ENCODE peak calls at places on chromosomes 6 and 20, in eight cellular contexts. O is CD8-positive, alpha-beta T cell; P is heart left ventricle; D is A549; H is colonic mucosa; E is ovary; C is AG04450; N is testis. T is an unnamed sample.

GRCh38 chr6:53492860-53493634 is 51.9 kb downstream of the GCLC start:
- DNase-seq in N (no peak), E (no peak), H (no peak), O (no peak), D (peak), P (no peak), C (peak), T (peak)

GRCh38 chr6:70280462-70280861 is 22.4 kb downstream of the COL9A1 start:
- DNase-seq in E (no peak), D (no peak), H (no peak), N (no peak), P (no peak), C (no peak), O (no peak), T (no peak)

GRCh38 chr6:157859775-157860504 is 36.9 kb downstream of the SNX9 start:
- DNase-seq in N (no peak), E (no peak), D (no peak), H (no peak), O (no peak), P (no peak), C (no peak), T (no peak)

GRCh38 chr6:121482004-121482693 is 46.7 kb downstream of the GJA1 start:
- DNase-seq in E (no peak), C (peak), N (no peak), P (no peak), O (no peak), H (no peak), D (peak), T (no peak)

GRCh38 chr6:27178860-27179259 is 68.6 kb upstream of the PRSS16 start:
- DNase-seq in E (no peak), P (no peak), N (no peak), C (no peak), H (no peak), D (no peak), O (no peak), T (no peak)

GRCh38 chr6:97068211-97068610 is 143.7 kb downstream of the KLHL32 start:
- DNase-seq in O (no peak), N (no peak), P (no peak), E (no peak), D (peak), C (peak), H (no peak), T (no peak)

GRCh38 chr20:4324611-4325238 is 309.4 kb upstream of the RNF24 start:
- DNase-seq in O (no peak), P (no peak), D (no peak), E (no peak), H (no peak), C (no peak), N (no peak), T (no peak)

GRCh38 chr6:829646-830045 is 136.7 kb upstream of the EXOC2 start:
- DNase-seq in E (no peak), C (no peak), O (no peak), P (no peak), N (no peak), H (no peak), D (no peak), T (no peak)

GRCh38 chr6:147423111-147423510 is 85.4 kb upstream of the SAMD5 start:
- DNase-seq in H (no peak), C (no peak), N (no peak), D (no peak), P (no peak), O (no peak), E (no peak), T (no peak)

GRCh38 chr20:63714858-63715257 is 7.0 kb downstream of the ZGPAT start:
- DNase-seq in D (no peak), C (no peak), E (no peak), O (no peak), N (no peak), P (no peak), H (no peak), T (no peak)

GRCh38 chr20:768426-768978 is at the start of gene SLC52A3:
- DNase-seq in D (peak), H (peak), P (peak), O (no peak), E (no peak), C (no peak), N (peak), T (no peak)

GRCh38 chr6:140256213-140256612 is 881.8 kb upstream of the CITED2 start:
- DNase-seq in C (no peak), E (no peak), P (no peak), N (no peak), D (no peak), O (no peak), H (no peak), T (no peak)

GRCh38 chr20:49398401-49399144 is 83.9 kb downstream of the KCNB1 start:
- DNase-seq in P (no peak), H (no peak), O (no peak), E (no peak), C (no peak), D (peak), N (no peak), T (no peak)
- H3K27ac ChIP-seq in P (peak), H (no peak), O (no peak), E (no peak), C (no peak), D (no peak), N (no peak), T (no peak)

GRCh38 chr6:143431226-143431625 is 19.3 kb downstream of the ADAT2 start:
- DNase-seq in O (no peak), H (no peak), N (no peak), D (no peak), C (no peak), E (no peak), P (no peak), T (no peak)
- H3K27ac ChIP-seq in O (no peak), H (no peak), N (no peak), D (no peak), C (no peak), E (no peak), P (no peak), T (no peak)

GRCh38 chr6:90610291-90610670 is 23.4 kb upstream of the MAP3K7 start:
- DNase-seq in E (peak), O (no peak), C (no peak), N (peak), P (no peak), D (no peak), H (no peak), T (no peak)
- H3K27ac ChIP-seq in E (peak), O (no peak), C (no peak), N (peak), P (peak), D (no peak), H (no peak), T (no peak)

GRCh38 chr20:11130554-11131166 is 456.9 kb upstream of the JAG1 start:
- DNase-seq in O (no peak), H (no peak), E (no peak), C (no peak), D (no peak), N (no peak), P (no peak), T (no peak)
- H3K27ac ChIP-seq in O (no peak), H (no peak), E (no peak), C (no peak), D (no peak), N (no peak), P (no peak), T (no peak)

GRCh38 chr6:78599526-78599925 is 267.8 kb upstream of the IRAK1BP1 start:
- DNase-seq in N (no peak), P (no peak), H (no peak), E (no peak), D (no peak), C (no peak), O (no peak), T (no peak)
- H3K27ac ChIP-seq in N (no peak), P (no peak), H (no peak), E (no peak), D (peak), C (no peak), O (no peak), T (no peak)

DNA sequence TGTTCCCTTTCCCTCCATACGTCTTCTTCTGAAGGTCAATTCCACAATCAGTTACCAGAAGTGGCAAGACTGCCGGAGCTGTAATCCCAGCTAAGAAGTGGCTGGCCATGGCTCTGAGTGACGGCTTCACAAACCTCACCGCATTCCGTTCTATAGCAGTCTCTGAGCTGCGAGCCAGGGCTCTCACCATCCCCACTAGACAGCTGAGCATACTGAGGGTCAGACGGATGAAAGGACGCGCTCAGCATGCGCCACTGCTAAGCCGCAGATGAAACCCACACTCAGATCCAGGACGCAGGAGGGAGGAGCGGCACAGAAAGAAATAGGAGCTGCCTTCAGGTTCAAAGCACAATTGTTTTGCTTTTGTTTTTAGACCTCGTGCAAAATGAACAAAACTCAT is 97.9 kb downstream of the ANKRD60 start:
- DNase-seq in N (no peak), O (no peak), E (no peak), D (no peak), H (no peak), P (no peak), C (no peak), T (no peak)
- H3K27ac ChIP-seq in N (no peak), O (no peak), E (peak), D (no peak), H (no peak), P (no peak), C (no peak), T (no peak)

GRCh38 chr6:80439721-80440488 is 333.4 kb downstream of the BCKDHB start:
- DNase-seq in N (no peak), P (no peak), H (no peak), O (no peak), D (no peak), C (no peak), E (no peak), T (no peak)
- H3K27ac ChIP-seq in N (no peak), P (no peak), H (peak), O (no peak), D (no peak), C (no peak), E (no peak), T (no peak)

GRCh38 chr6:75206338-75207210 is 721 bp upstream of the COL12A1 start:
- DNase-seq in P (peak), H (no peak), D (no peak), C (no peak), E (peak), N (no peak), O (no peak), T (no peak)
- H3K27ac ChIP-seq in P (peak), H (peak), D (peak), C (peak), E (peak), N (no peak), O (no peak), T (no peak)

DNA sequence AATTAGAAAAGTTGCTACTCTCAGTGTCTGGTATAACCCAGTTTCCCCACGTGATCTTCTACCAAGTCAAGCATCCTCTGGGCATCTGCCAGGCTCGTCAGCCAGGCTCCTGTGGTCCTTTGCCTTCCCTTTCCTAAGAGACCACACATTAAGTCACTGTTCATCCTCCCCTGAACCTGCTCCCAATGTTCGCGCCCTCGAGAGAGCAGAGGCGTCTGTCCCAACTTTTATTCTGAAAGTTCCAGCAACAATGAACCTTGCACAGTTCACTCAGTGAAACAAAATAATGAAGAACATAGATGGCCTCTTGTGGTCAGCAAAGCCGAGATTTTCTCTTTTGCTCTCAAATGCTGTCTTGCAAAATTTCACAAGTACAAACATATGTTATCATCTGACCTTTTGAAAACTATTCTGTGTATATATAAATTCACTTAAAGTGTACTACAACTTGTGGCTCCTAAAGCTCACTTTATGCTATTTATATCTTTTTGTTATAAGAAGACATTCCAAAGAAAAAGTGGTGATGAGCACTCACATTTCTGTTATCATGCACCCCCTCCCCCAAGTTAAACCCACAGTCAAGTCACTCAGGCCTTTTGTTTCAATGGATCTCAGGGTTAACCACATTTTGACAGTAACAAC is 39.2 kb upstream of the NHSL1 start:
- DNase-seq in D (no peak), O (no peak), E (no peak), H (no peak), C (peak), N (no peak), P (peak), T (no peak)
- H3K27ac ChIP-seq in D (no peak), O (no peak), E (no peak), H (no peak), C (peak), N (no peak), P (peak), T (no peak)

GRCh38 chr20:10639051-10639761 is 34.6 kb downstream of the JAG1 start:
- DNase-seq in P (no peak), O (no peak), H (no peak), C (no peak), D (no peak), N (no peak), E (no peak), T (no peak)
- H3K27ac ChIP-seq in P (peak), O (no peak), H (no peak), C (no peak), D (no peak), N (no peak), E (no peak), T (no peak)